ENCODE peak calls at places on chromosomes 4 and X, in four cellular contexts. C, E, L and I are unnamed samples.

GRCh38 chr4:101824500-101824899 is 34.0 kb downstream of the BANK1 start:
- DNase-seq in C (no peak), E (no peak), L (no peak), I (no peak)

GRCh38 chrX:118727686-118728339 is 407 bp downstream of the IL13RA1 start:
- DNase-seq in C (no peak), E (no peak), L (peak; percentile 15), I (no peak)

GRCh38 chrX:105006103-105006502 is 214.4 kb downstream of the TEX13A start:
- DNase-seq in C (no peak), E (no peak), L (no peak), I (no peak)

GRCh38 chr4:84814100-84814750 is 152.3 kb downstream of the WDFY3 start:
- DNase-seq in C (no peak), E (no peak), L (no peak), I (no peak)

GRCh38 chr4:146638801-146639351 is at the start of gene POU4F2:
- DNase-seq in C (no peak), E (no peak), L (peak; percentile 58), I (no peak)

GRCh38 chr4:8120518-8120917 is 38.1 kb downstream of the ABLIM2 start:
- DNase-seq in C (no peak), E (no peak), L (no peak), I (no peak)

GRCh38 chrX:128975716-128976115 is 547.6 kb downstream of the SMARCA1 start:
- DNase-seq in C (no peak), E (peak; percentile 61), L (peak; percentile 59), I (no peak)

GRCh38 chr4:71266090-71266794 is 72.6 kb upstream of the SLC4A4 start:
- DNase-seq in C (no peak), E (no peak), L (no peak), I (no peak)

GRCh38 chrX:8288590-8288989 is 117.5 kb upstream of the VCX2 start:
- DNase-seq in C (no peak), E (no peak), L (no peak), I (no peak)

GRCh38 chr4:79851625-79852304 is 221.3 kb downstream of the ANTXR2 start:
- DNase-seq in C (no peak), E (no peak), L (no peak), I (no peak)

GRCh38 chr4:76969941-76970529 is 20.5 kb downstream of the SEPTIN11 start:
- DNase-seq in C (no peak), E (no peak), L (no peak), I (no peak)

GRCh38 chr4:83216856-83217683 is 67.5 kb downstream of the COQ2 start:
- DNase-seq in C (no peak), E (no peak), L (no peak), I (no peak)

GRCh38 chrX:140190441-140191108 is 225.3 kb upstream of the CXorf66 start:
- DNase-seq in C (no peak), E (no peak), L (no peak), I (no peak)

GRCh38 chr4:80058740-80059139 is 14.3 kb downstream of the ANTXR2 start:
- DNase-seq in C (no peak), E (no peak), L (no peak), I (peak; percentile 81)

GRCh38 chr4:90745176-90745575 is 618.0 kb downstream of the CCSER1 start:
- DNase-seq in C (no peak), E (no peak), L (no peak), I (no peak)

GRCh38 chr4:19130836-19131235 is 1109.3 kb upstream of the LCORL start:
- DNase-seq in C (no peak), E (no peak), L (no peak), I (no peak)

GRCh38 chrX:13990126-13990525 is 39.6 kb downstream of the GEMIN8 start:
- DNase-seq in C (no peak), E (no peak), L (no peak), I (no peak)

GRCh38 chrX:39336709-39337294 is 535.5 kb downstream of the MID1IP1 start:
- DNase-seq in C (no peak), E (no peak), L (no peak), I (no peak)

GRCh38 chr4:81740492-81740891 is 268.8 kb upstream of the RASGEF1B start:
- DNase-seq in C (no peak), E (no peak), L (no peak), I (no peak)

GRCh38 chr4:25656031-25656430 is 380 bp downstream of the SLC34A2 start:
- DNase-seq in C (no peak), E (no peak), L (no peak), I (no peak)

GRCh38 chrX:40010550-40011364 is 87.0 kb downstream of the BCOR start:
- DNase-seq in C (no peak), E (no peak), L (peak; percentile 3), I (no peak)

GRCh38 chrX:103847174-103847870 is 15.3 kb upstream of the RAB9B start:
- DNase-seq in C (no peak), E (no peak), L (no peak), I (no peak)

GRCh38 chrX:12955882-12956703 is 18.8 kb upstream of the TMSB4X start:
- DNase-seq in C (peak; percentile 15), E (no peak), L (no peak), I (peak; percentile 78)

GRCh38 chrX:107704587-107704986 is 71.0 kb downstream of the TSC22D3 start:
- DNase-seq in C (no peak), E (no peak), L (no peak), I (no peak)

GRCh38 chr4:90670183-90670582 is 543.0 kb downstream of the CCSER1 start:
- DNase-seq in C (no peak), E (no peak), L (no peak), I (no peak)

GRCh38 chr4:41144812-41145211 is 69.5 kb downstream of the APBB2 start:
- DNase-seq in C (no peak), E (no peak), L (no peak), I (no peak)

GRCh38 chr4:152255437-152255836 is 280.5 kb downstream of the FBXW7 start:
- DNase-seq in C (no peak), E (no peak), L (no peak), I (no peak)

GRCh38 chrX:41596586-41596985 is 92.2 kb upstream of the GPR34 start:
- DNase-seq in C (no peak), E (no peak), L (no peak), I (peak; percentile 40)

GRCh38 chrX:108131471-108131870 is 39.9 kb downstream of the ATG4A start:
- DNase-seq in C (no peak), E (no peak), L (no peak), I (no peak)

GRCh38 chr4:140567722-140568121 is 1.0 kb downstream of the UCP1 start:
- DNase-seq in C (no peak), E (peak; percentile 15), L (peak; percentile 44), I (peak; percentile 48)

GRCh38 chrX:102832661-102833060 is 104.4 kb upstream of the RAB40AL start:
- DNase-seq in C (no peak), E (no peak), L (no peak), I (no peak)

GRCh38 chr4:152684007-152684406 is 4.2 kb upstream of the TMEM154 start:
- DNase-seq in C (no peak), E (no peak), L (no peak), I (peak; percentile 31)

GRCh38 chrX:149506349-149506748 is 1.2 kb upstream of the IDS start:
- DNase-seq in C (no peak), E (no peak), L (no peak), I (no peak)

GRCh38 chrX:149508467-149508866 is 3.4 kb upstream of the IDS start:
- DNase-seq in C (no peak), E (no peak), L (no peak), I (no peak)

GRCh38 chrX:149505671-149506070 is 565 bp upstream of the IDS start:
- DNase-seq in C (no peak), E (no peak), L (no peak), I (no peak)

GRCh38 chrX:149504226-149504914 is 736 bp downstream of the IDS start:
- DNase-seq in C (no peak), E (no peak), L (peak; percentile 35), I (peak; percentile 74)

DNA sequence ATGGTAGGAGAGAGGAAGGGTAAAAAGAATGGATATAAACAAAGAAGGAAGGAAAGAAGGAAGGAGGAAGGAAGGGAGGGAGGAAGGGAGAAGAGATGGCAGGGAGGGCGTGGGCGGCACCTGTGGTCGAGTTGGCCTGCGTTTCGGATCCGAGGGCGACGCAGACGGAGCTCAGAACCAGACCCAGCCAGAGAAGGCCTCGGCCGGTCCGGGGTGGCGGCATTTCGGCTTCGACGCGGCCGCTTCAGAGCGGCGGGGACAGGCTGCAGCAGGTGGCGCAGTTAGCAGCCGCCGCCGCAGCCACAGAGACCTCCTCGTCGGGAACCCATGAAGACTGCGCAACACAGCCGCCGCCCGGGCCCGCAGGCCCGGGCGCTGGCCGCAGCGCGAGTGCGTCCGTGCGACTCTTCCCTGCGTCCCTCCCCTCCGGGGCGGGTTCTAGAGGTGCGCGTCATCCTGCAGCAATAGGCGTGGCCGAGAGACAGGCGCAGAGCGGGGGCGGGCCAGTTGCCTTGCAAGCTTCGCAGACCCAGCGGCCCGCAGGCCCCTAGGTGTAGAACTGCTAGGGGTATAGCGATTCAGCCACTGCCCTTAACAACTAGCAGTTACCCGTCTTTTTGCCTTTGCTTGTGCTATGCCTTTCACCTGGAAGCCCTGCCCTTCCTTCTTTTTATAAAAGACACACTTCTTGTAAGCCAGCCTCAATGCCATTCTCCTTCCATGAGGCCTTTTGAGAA is at the start of gene IDS:
- DNase-seq in C (peak; percentile 30), E (peak; percentile 65), L (peak; percentile 79), I (peak; percentile 91)
- TF ChIP-seq CTCF in C (no peak), E (no peak), L (no peak), I (no peak)

GRCh38 chr4:103429283-103429682 is 231.1 kb upstream of the CENPE start:
- DNase-seq in C (no peak), E (no peak), L (peak; percentile 16), I (no peak)
- TF ChIP-seq CTCF in C (no peak), E (no peak), L (peak; percentile 27), I (no peak)

DNA sequence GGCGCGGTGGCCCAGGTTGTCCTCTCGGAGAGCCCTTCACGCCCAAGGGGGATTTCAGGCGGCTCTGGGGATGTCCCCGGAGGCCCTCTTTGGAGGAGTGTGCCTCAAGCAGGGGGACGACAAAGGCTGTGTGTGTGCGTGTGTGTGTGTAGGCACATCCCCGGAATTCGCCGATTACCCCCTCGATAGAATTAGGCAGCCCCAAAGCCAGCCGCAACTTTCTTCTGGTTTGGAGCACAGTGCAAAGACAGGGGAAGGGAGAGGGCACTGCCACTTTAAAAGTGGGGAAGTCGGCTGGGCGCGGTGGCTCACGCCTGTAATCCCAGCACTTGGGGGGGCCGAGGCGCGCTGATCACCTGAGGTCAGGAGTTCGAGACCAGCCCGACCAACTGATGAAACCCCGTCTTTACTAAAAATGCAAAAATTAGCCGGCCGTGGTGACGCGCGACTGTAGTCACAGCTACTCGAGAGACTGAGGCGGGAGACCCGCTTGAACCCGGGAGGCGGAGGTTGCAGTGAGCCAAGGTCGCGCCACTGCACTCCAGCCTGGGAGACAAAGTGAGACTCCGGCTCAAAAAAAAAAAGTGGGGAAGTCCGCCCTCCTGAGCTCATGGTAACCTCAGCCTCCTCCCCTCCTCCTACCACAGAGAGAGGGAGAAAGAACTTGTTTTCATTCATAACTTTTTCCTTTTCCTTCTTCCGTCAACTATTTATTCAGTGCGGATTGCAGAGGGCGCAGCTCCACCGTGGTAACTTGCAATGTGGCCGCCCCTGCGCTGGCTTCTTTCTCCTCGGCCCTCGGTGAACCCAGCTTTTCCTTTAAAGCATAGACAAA is 2.4 kb downstream of the SPRY1 start:
- DNase-seq in C (no peak), E (no peak), L (peak; percentile 49), I (peak; percentile 54)
- TF ChIP-seq CTCF in C (peak; percentile 26), E (no peak), L (no peak), I (no peak)

DNA sequence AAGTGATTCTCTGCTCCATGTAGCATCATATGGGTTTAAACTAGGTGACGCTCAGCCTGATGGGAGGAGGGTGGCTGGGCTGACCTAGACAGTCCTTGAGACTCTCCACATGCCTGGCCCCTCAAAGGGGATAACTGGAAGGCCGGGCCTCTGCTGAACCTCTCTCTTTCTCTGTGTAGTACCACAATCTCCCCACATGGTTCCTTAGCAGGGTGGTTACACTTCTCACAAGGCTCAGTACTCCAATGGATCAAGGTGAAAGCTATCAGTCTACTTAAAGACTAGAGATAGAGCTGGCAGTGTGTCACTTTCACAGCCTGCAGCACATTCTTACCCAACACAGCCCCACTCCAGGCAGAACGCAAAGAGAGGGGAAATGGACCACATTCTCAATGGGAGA is 80.4 kb downstream of the LDB2 start:
- DNase-seq in C (no peak), E (no peak), L (no peak), I (no peak)
- TF ChIP-seq CTCF in C (no peak), E (peak; percentile 9), L (no peak), I (no peak)